ENCODE peak calls at places on chromosome 1, in seven cellular contexts. X is BE2C, E is endothelial cell of umbilical vein, K is tibial nerve, M is heart left ventricle, A is neural progenitor cell, R is heart right ventricle. O is an unnamed sample.
A peak's percentile ranks its signal among the peaks of the same experiment; 100 is the strongest.

GRCh38 chr1:9293512-9294439 is 1.1 kb downstream of the SPSB1 start:
- DNase-seq in X (no peak), E (no peak), K (no peak), M (no peak), A (no peak), R (peak; percentile 47), O (peak; percentile 55)

GRCh38 chr1:86703696-86704455 is 500 bp upstream of the SH3GLB1 start:
- DNase-seq in X (no peak), E (peak; percentile 69), K (no peak), M (no peak), A (peak; percentile 73), R (no peak), O (no peak)

GRCh38 chr1:202283379-202283844 is 58.3 kb downstream of the UBE2T start:
- DNase-seq in X (peak; percentile 39), E (no peak), K (no peak), M (no peak), A (no peak), R (no peak), O (no peak)

GRCh38 chr1:61241864-61242472 is 159.6 kb downstream of the NFIA start:
- DNase-seq in X (no peak), E (peak; percentile 46), K (no peak), M (no peak), A (no peak), R (no peak), O (no peak)

GRCh38 chr1:241837901-241838300 is 10.1 kb upstream of the EXO1 start:
- DNase-seq in X (no peak), E (no peak), K (no peak), M (no peak), A (no peak), R (no peak), O (no peak)

GRCh38 chr1:116465845-116466685 is 93.0 kb downstream of the ATP1A1 start:
- DNase-seq in X (peak; percentile 82), E (no peak), K (no peak), M (no peak), A (no peak), R (no peak), O (no peak)

GRCh38 chr1:212267460-212267859 is 17.8 kb upstream of the PPP2R5A start:
- DNase-seq in X (no peak), E (no peak), K (no peak), M (no peak), A (no peak), R (no peak), O (no peak)

GRCh38 chr1:36858553-36858952 is 175.8 kb downstream of the GRIK3 start:
- DNase-seq in X (no peak), E (no peak), K (no peak), M (no peak), A (no peak), R (no peak), O (no peak)

GRCh38 chr1:184418955-184419733 is 32.3 kb downstream of the C1orf21 start:
- DNase-seq in X (no peak), E (no peak), K (no peak), M (no peak), A (no peak), R (no peak), O (no peak)

GRCh38 chr1:199685369-199685768 is 342.1 kb upstream of the NR5A2 start:
- DNase-seq in X (no peak), E (peak; percentile 88), K (no peak), M (no peak), A (no peak), R (no peak), O (no peak)

GRCh38 chr1:32900956-32901822 is at the start of gene TMEM54:
- DNase-seq in X (no peak), E (no peak), K (no peak), M (peak; percentile 64), A (peak; percentile 67), R (peak; percentile 62), O (peak; percentile 91)

GRCh38 chr1:159877695-159878444 is 15.4 kb upstream of the VSIG8 start:
- DNase-seq in X (no peak), E (no peak), K (no peak), M (no peak), A (no peak), R (no peak), O (no peak)

GRCh38 chr1:87404306-87404705 is 75.6 kb downstream of the LMO4 start:
- DNase-seq in X (no peak), E (no peak), K (no peak), M (no peak), A (no peak), R (no peak), O (no peak)

GRCh38 chr1:14696766-14697165 is 98.3 kb downstream of the KAZN start:
- DNase-seq in X (no peak), E (no peak), K (no peak), M (no peak), A (no peak), R (no peak), O (no peak)

GRCh38 chr1:39088658-39089057 is 62.5 kb downstream of the NDUFS5 start:
- DNase-seq in X (no peak), E (no peak), K (no peak), M (no peak), A (no peak), R (no peak), O (no peak)

GRCh38 chr1:39086386-39087108 is 60.4 kb downstream of the NDUFS5 start:
- DNase-seq in X (no peak), E (no peak), K (no peak), M (no peak), A (no peak), R (no peak), O (no peak)

GRCh38 chr1:39085174-39085573 is 59.0 kb downstream of the NDUFS5 start:
- DNase-seq in X (no peak), E (no peak), K (no peak), M (no peak), A (no peak), R (no peak), O (no peak)

GRCh38 chr1:39089811-39090519 is 63.8 kb downstream of the NDUFS5 start:
- DNase-seq in X (no peak), E (no peak), K (no peak), M (no peak), A (peak; percentile 75), R (no peak), O (no peak)

DNA sequence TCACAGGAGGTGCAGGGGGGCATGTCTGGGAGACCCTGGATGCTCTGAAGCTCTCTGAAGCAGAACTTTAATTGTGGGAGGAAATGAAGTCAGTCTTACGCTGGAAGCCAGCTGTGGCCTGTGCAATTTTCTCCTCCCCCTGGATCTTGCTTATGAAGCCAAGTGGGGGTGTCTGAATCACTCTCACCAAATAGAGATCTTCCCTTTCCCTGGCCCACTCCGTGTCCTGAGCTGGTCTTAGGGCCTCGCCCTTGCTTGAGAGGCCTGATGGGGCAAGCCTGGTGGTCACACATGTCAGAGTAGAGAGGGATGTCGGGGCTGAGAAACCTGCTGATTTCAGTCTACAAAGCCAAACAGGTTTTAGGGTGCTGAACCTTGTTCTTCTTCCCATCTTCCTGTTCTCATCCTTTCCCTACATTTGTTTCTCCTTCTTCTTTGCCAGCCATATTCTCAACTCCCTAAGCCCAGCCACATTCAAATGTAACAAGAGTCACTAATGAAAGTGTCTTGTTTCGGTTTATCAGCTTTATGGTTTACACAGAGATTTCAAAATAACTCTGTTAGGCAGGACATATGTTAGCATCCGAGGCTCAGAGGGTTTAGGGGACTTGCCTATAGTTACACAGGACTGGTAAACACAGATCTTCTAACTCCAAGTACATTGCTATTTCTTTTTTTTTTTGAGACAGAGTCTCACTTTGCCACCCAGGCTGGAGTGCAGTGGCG is 61.1 kb downstream of the NDUFS5 start:
- DNase-seq in X (no peak), E (no peak), K (no peak), M (no peak), A (no peak), R (no peak), O (no peak)
- H3K4me1 ChIP-seq in X (no peaks in the 10 kb centered on the region), E (no peaks in the 10 kb centered on the region), K (no peaks in the 10 kb centered on the region), M (peaks cover 37% of the 10 kb centered on the region), A (peaks cover 8% of the 10 kb centered on the region), R (peaks cover 33% of the 10 kb centered on the region), O (peaks cover 6% of the 10 kb centered on the region)

GRCh38 chr1:163170975-163171676 is 31.6 kb downstream of the RGS5 start:
- DNase-seq in X (no peak), E (peak; percentile 69), K (no peak), M (no peak), A (no peak), R (no peak), O (no peak)
- H3K4me3 ChIP-seq in X (no peak overlapping the region), E (peak overlapping the region; percentile 18), K (no peak overlapping the region), M (no peak overlapping the region), A (no peak overlapping the region), R (no peak overlapping the region), O (no peak overlapping the region)

GRCh38 chr1:161747789-161748188 is 1.8 kb upstream of the DUSP12 start:
- DNase-seq in X (no peak), E (no peak), K (no peak), M (no peak), A (no peak), R (no peak), O (no peak)

DNA sequence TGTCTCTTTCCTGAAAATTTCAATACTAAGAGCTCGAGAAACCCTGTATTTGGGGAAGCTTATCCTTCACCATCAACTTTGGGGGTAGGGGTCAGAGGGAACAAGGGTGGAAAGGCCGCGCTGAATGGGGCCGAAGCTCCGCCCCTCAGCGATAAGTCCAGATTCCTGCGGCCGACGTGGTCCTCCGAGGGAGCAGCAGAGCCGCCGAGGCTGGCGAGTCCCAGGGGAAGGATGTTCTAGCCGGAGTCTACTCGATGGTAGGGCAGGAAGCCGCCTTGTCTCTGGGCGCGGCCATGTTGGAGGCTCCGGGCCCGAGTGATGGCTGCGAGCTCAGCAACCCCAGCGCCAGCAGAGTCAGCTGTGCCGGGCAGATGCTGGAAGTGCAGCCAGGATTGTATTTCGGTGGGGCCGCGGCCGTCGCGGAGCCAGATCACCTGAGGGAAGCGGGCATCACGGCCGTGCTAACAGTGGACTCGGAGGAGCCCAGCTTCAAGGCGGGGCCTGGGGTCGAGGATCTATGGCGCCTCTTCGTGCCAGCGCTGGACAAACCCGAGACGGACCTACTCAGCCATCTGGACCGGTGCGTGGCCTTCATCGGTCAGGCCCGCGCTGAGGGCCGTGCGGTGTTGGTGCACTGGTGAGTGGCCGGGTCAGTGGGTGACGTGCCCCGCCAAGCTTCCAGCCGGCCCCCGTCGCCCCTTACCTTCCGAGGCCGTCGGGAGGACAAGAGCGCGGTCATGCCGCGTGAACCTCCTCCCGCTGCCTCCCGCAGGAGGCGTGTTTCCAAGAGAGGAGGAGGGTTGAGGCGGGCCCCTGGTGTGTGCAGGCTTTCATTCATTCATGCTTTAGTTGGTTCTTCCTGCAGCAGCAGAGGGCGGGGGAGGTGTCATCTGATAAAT is at the start of gene DUSP12:
- DNase-seq in X (peak; percentile 98), E (peak; percentile 96), K (peak; percentile 85), M (peak; percentile 96), A (peak; percentile 97), R (peak; percentile 92), O (peak; percentile 92)
- TF ChIP-seq CTCF in X (peak; percentile 20), E (no peak), K (no peak), M (no peak), A (peak; percentile 28), R (no peak), O (no peak)

DNA sequence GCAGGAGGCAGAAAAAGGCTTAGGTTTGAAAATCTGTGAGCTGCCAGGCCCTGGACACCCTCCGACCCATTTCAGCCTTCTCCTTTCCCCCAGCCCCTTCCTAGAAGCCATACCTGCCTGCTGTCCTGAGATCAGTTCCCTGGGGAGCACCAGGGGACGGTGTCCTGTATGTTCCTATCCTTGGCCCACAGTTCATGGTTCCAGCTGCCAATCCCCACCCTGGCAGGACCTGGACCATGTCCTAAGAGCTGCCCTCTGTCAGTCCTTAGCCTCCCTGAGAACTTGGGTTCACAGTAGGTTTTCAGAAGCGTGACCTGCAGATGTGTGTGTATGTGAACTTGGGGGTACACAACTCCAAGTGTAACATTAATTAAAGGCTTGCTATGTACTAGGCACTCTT is 3.8 kb downstream of the TCEA3 start:
- DNase-seq in X (no peak), E (no peak), K (no peak), M (no peak), A (no peak), R (no peak), O (no peak)
- H3K4me1 ChIP-seq in X (peaks cover 20% of the 10 kb centered on the region), E (peaks cover 12% of the 10 kb centered on the region), K (no peaks in the 10 kb centered on the region), M (peaks cover 38% of the 10 kb centered on the region), A (peaks cover 26% of the 10 kb centered on the region), R (peaks cover 55% of the 10 kb centered on the region), O (peaks cover 26% of the 10 kb centered on the region)

GRCh38 chr1:167439301-167439988 is 78.9 kb downstream of the CD247 start:
- DNase-seq in X (peak; percentile 77), E (peak; percentile 51), K (no peak), M (no peak), A (peak; percentile 87), R (peak; percentile 43), O (peak; percentile 47)
- H3K4me3 ChIP-seq in X (peak overlapping the region; percentile 58), E (peak overlapping the region; percentile 29), K (peak overlapping the region; percentile 30), M (peak overlapping the region; percentile 20), A (peak overlapping the region; percentile 40), R (peak overlapping the region; percentile 22), O (no peak overlapping the region)

O was measured in mucosa of descending colon.